ENCODE peak calls at places on chromosome 13, in seven cellular contexts. One of them, this sample, is unnamed.

GRCh38 chr13:32881074-32881791 is 135.0 kb upstream of the KL start:
- DNase-seq in naive thymus-derived CD8-positive, alpha-beta T cell: no peak
- DNase-seq in NCI-H510A treated with DMSO at 0.1 percent for 48 hours: no peak
- DNase-seq in Daoy: peak
- DNase-seq in T-helper 9 cell: no peak
- DNase-seq in Kasumi-1: peak
- DNase-seq in NCI-H2171 treated with DMSO at 0.1 percent for 48 hours: no peak
- DNase-seq in this sample: peak

GRCh38 chr13:48155850-48156249 is 60.9 kb upstream of the MED4 start:
- DNase-seq in T-helper 9 cell: no peak
- DNase-seq in naive thymus-derived CD8-positive, alpha-beta T cell: peak
- DNase-seq in NCI-H2171 treated with DMSO at 0.1 percent for 48 hours: peak
- DNase-seq in NCI-H510A treated with DMSO at 0.1 percent for 48 hours: no peak
- DNase-seq in Kasumi-1: peak
- DNase-seq in Daoy: peak
- DNase-seq in this sample: peak

GRCh38 chr13:51995677-51996551 is 15.3 kb downstream of the ATP7B start:
- DNase-seq in naive thymus-derived CD8-positive, alpha-beta T cell: no peak
- DNase-seq in NCI-H2171 treated with DMSO at 0.1 percent for 48 hours: peak
- DNase-seq in NCI-H510A treated with DMSO at 0.1 percent for 48 hours: no peak
- DNase-seq in Daoy: no peak
- DNase-seq in T-helper 9 cell: no peak
- DNase-seq in Kasumi-1: peak
- DNase-seq in this sample: no peak

GRCh38 chr13:63540042-63540441 is 2124.4 kb upstream of the PCDH20 start:
- DNase-seq in Daoy: no peak
- DNase-seq in Kasumi-1: no peak
- DNase-seq in NCI-H510A treated with DMSO at 0.1 percent for 48 hours: no peak
- DNase-seq in T-helper 9 cell: no peak
- DNase-seq in naive thymus-derived CD8-positive, alpha-beta T cell: no peak
- DNase-seq in NCI-H2171 treated with DMSO at 0.1 percent for 48 hours: no peak
- DNase-seq in this sample: no peak

GRCh38 chr13:67134322-67135129 is 95.6 kb downstream of the PCDH9 start:
- DNase-seq in naive thymus-derived CD8-positive, alpha-beta T cell: no peak
- DNase-seq in NCI-H510A treated with DMSO at 0.1 percent for 48 hours: no peak
- DNase-seq in NCI-H2171 treated with DMSO at 0.1 percent for 48 hours: peak
- DNase-seq in T-helper 9 cell: no peak
- DNase-seq in Daoy: no peak
- DNase-seq in Kasumi-1: no peak
- DNase-seq in this sample: no peak

GRCh38 chr13:113091891-113092775 is 13.5 kb upstream of the F7 start:
- DNase-seq in Daoy: no peak
- DNase-seq in NCI-H2171 treated with DMSO at 0.1 percent for 48 hours: no peak
- DNase-seq in Kasumi-1: no peak
- DNase-seq in T-helper 9 cell: no peak
- DNase-seq in naive thymus-derived CD8-positive, alpha-beta T cell: no peak
- DNase-seq in NCI-H510A treated with DMSO at 0.1 percent for 48 hours: no peak
- DNase-seq in this sample: no peak

GRCh38 chr13:45137501-45137880 is 17.2 kb downstream of the GTF2F2 start:
- DNase-seq in Kasumi-1: peak
- DNase-seq in Daoy: no peak
- DNase-seq in NCI-H510A treated with DMSO at 0.1 percent for 48 hours: no peak
- DNase-seq in naive thymus-derived CD8-positive, alpha-beta T cell: no peak
- DNase-seq in T-helper 9 cell: no peak
- DNase-seq in NCI-H2171 treated with DMSO at 0.1 percent for 48 hours: no peak
- DNase-seq in this sample: no peak

GRCh38 chr13:50626031-50626643 is 217.4 kb downstream of the DLEU7 start:
- DNase-seq in T-helper 9 cell: no peak
- DNase-seq in Daoy: peak
- DNase-seq in naive thymus-derived CD8-positive, alpha-beta T cell: no peak
- DNase-seq in NCI-H2171 treated with DMSO at 0.1 percent for 48 hours: no peak
- DNase-seq in Kasumi-1: no peak
- DNase-seq in NCI-H510A treated with DMSO at 0.1 percent for 48 hours: no peak
- DNase-seq in this sample: peak

GRCh38 chr13:37473035-37473434 is 125.5 kb downstream of the POSTN start:
- DNase-seq in T-helper 9 cell: no peak
- DNase-seq in naive thymus-derived CD8-positive, alpha-beta T cell: no peak
- DNase-seq in NCI-H2171 treated with DMSO at 0.1 percent for 48 hours: no peak
- DNase-seq in Kasumi-1: no peak
- DNase-seq in Daoy: no peak
- DNase-seq in NCI-H510A treated with DMSO at 0.1 percent for 48 hours: no peak
- DNase-seq in this sample: no peak

GRCh38 chr13:59690857-59691500 is 472.7 kb downstream of the DIAPH3 start:
- DNase-seq in NCI-H2171 treated with DMSO at 0.1 percent for 48 hours: no peak
- DNase-seq in naive thymus-derived CD8-positive, alpha-beta T cell: no peak
- DNase-seq in Daoy: no peak
- DNase-seq in Kasumi-1: no peak
- DNase-seq in T-helper 9 cell: no peak
- DNase-seq in NCI-H510A treated with DMSO at 0.1 percent for 48 hours: no peak
- DNase-seq in this sample: peak

GRCh38 chr13:109160887-109161669 is 531.7 kb downstream of the MYO16 start:
- DNase-seq in Daoy: peak
- DNase-seq in naive thymus-derived CD8-positive, alpha-beta T cell: no peak
- DNase-seq in NCI-H2171 treated with DMSO at 0.1 percent for 48 hours: no peak
- DNase-seq in T-helper 9 cell: no peak
- DNase-seq in NCI-H510A treated with DMSO at 0.1 percent for 48 hours: no peak
- DNase-seq in Kasumi-1: no peak
- DNase-seq in this sample: no peak